ENCODE peak calls at places on chromosomes 6 and 20, in eight cellular contexts. Z is thoracic aorta, M is fibroblast of pulmonary artery, H is fibroblast of mammary gland, B is retinal pigment epithelial cell, F is foreskin fibroblast, L is ovary, V is AG10803. P is an unnamed sample.

GRCh38 chr20:50558483-50558925 is 48.3 kb downstream of the PTPN1 start:
- DNase-seq in Z (no peak), M (peak; percentile 81), H (peak; percentile 85), B (no peak), F (no peak), L (no peak), V (peak; percentile 63), P (no peak)

GRCh38 chr20:4966826-4967751 is 34.2 kb downstream of the SLC23A2 start:
- DNase-seq in Z (no peak), M (no peak), H (no peak), B (no peak), F (no peak), L (no peak), V (no peak), P (no peak)

GRCh38 chr20:56897318-56897962 is 268.3 kb downstream of the TFAP2C start:
- DNase-seq in Z (no peak), M (no peak), H (no peak), B (no peak), F (no peak), L (no peak), V (no peak), P (no peak)

GRCh38 chr20:38863024-38863851 is 57.7 kb downstream of the PPP1R16B start:
- DNase-seq in Z (no peak), M (no peak), H (no peak), B (no peak), F (no peak), L (no peak), V (no peak), P (peak; percentile 87)

GRCh38 chr20:7851031-7851490 is 89.2 kb downstream of the HAO1 start:
- DNase-seq in Z (no peak), M (no peak), H (peak; percentile 90), B (no peak), F (peak; percentile 68), L (no peak), V (peak; percentile 26), P (no peak)

GRCh38 chr20:25237610-25238318 is 10.1 kb upstream of the PYGB start:
- DNase-seq in Z (peak; percentile 81), M (peak; percentile 99), H (peak; percentile 100), B (peak; percentile 78), F (peak; percentile 99), L (no peak), V (peak; percentile 99), P (peak; percentile 18)

GRCh38 chr20:59835448-59836395 is 97.7 kb downstream of the SYCP2 start:
- DNase-seq in Z (no peak), M (peak; percentile 14), H (peak; percentile 54), B (no peak), F (peak; percentile 18), L (peak; percentile 53), V (peak; percentile 34), P (peak; percentile 26)

GRCh38 chr6:147772724-147773123 is 264.2 kb downstream of the SAMD5 start:
- DNase-seq in Z (no peak), M (no peak), H (no peak), B (no peak), F (no peak), L (no peak), V (no peak), P (no peak)

GRCh38 chr20:25738198-25738597 is 41.5 kb upstream of the ZNF337 start:
- DNase-seq in Z (no peak), M (peak; percentile 5), H (peak; percentile 31), B (no peak), F (peak; percentile 62), L (no peak), V (peak; percentile 40), P (no peak)

GRCh38 chr20:45779011-45779915 is 12.4 kb downstream of the WFDC3 start:
- DNase-seq in Z (peak; percentile 93), M (peak; percentile 97), H (peak; percentile 99), B (peak; percentile 94), F (peak; percentile 98), L (peak; percentile 88), V (peak; percentile 100), P (no peak)

GRCh38 chr6:18147160-18147559 is 7.7 kb downstream of the TPMT start:
- DNase-seq in Z (no peak), M (peak; percentile 48), H (peak; percentile 79), B (no peak), F (peak; percentile 39), L (no peak), V (peak; percentile 64), P (no peak)

GRCh38 chr6:160678744-160679401 is 14.8 kb upstream of the LPA start:
- DNase-seq in Z (no peak), M (no peak), H (no peak), B (no peak), F (no peak), L (no peak), V (no peak), P (no peak)

GRCh38 chr6:82182756-82183155 is 64.8 kb downstream of the IBTK start:
- DNase-seq in Z (no peak), M (peak; percentile 49), H (peak; percentile 64), B (no peak), F (no peak), L (no peak), V (peak; percentile 57), P (peak; percentile 9)

GRCh38 chr6:26576929-26577719 is 19.6 kb upstream of the ABT1 start:
- DNase-seq in Z (no peak), M (peak; percentile 80), H (peak; percentile 91), B (no peak), F (peak; percentile 74), L (peak; percentile 68), V (peak; percentile 71), P (peak; percentile 91)

GRCh38 chr6:144064402-144064830 is 31.0 kb downstream of the SF3B5 start:
- DNase-seq in Z (no peak), M (no peak), H (no peak), B (no peak), F (no peak), L (no peak), V (no peak), P (peak; percentile 67)

GRCh38 chr6:1477432-1478090 is 88.2 kb downstream of the FOXF2 start:
- DNase-seq in Z (no peak), M (peak; percentile 71), H (peak; percentile 86), B (peak; percentile 90), F (peak; percentile 91), L (no peak), V (peak; percentile 56), P (no peak)
- TF ChIP-seq CTCF in Z (no peak), M (peak; percentile 6), H (peak; percentile 17), B (peak; percentile 30), F (peak; percentile 15), L (no peak), V (no peak), P (no peak)

DNA sequence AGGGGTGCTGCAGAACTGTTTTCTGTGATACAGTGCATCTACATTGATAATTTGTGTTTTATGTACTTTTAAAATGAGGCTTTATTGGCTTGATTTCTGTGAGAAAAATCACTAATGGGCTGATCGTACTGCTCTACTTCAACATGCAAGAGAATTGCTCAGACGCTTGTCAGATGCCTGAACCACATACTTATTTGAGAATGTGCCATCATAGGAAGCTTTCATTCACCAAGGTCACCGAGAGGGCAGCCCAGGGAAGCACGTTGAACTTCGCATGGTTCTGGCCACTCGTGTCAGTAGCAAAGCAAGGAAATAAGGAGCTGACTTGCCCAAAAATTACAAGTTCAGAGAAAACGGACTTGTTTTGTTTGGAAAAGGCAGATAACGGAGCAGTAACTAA is 168.5 kb upstream of the AKAP12 start:
- DNase-seq in Z (peak; percentile 39), M (peak; percentile 88), H (peak; percentile 94), B (peak; percentile 73), F (peak; percentile 91), L (peak; percentile 72), V (peak; percentile 88), P (no peak)
- H3K4me3 ChIP-seq in Z (peak overlapping the region; percentile 64), M (peak overlapping the region; percentile 36), H (peak overlapping the region; percentile 14), B (no peak overlapping the region), F (no peak overlapping the region), L (peak overlapping the region; percentile 27), V (peak overlapping the region; percentile 20), P (no peak overlapping the region)

DNA sequence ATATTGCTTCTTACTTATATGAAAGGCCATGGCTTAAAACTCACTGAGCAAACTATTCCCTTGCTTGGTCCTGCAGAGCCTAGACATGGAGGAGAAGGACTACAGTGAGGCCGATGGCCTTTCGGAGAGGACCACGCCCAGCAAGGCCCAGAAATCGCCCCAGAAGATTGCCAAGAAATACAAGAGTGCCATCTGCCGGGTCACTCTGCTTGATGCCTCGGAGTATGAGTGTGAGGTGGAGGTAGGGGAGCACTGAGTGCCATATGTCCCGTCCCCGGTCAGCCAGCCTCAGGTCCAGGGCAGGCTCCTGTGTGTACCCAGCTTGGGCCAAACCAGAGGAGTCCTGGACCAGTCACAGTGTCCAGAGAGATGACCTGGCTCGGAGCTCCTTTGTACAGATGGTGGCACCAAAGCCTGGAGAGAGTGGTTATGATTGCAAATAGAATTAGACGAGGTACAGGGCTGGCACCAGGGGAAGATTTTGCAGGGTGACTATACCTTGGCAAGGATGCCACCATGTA is 21.0 kb downstream of the EPB41L1 start:
- DNase-seq in Z (no peak), M (no peak), H (no peak), B (no peak), F (no peak), L (no peak), V (no peak), P (peak; percentile 13)
- TF ChIP-seq CTCF in Z (no peak), M (no peak), H (no peak), B (no peak), F (no peak), L (no peak), V (no peak), P (peak; percentile 5)

GRCh38 chr6:159045826-159046225 is 1.0 kb upstream of the TAGAP start:
- DNase-seq in Z (no peak), M (no peak), H (no peak), B (no peak), F (no peak), L (no peak), V (no peak), P (no peak)

GRCh38 chr6:159042824-159043181 is 2.0 kb downstream of the TAGAP start:
- DNase-seq in Z (no peak), M (no peak), H (no peak), B (no peak), F (no peak), L (no peak), V (no peak), P (no peak)

GRCh38 chr6:159043236-159043635 is 1.6 kb downstream of the TAGAP start:
- DNase-seq in Z (no peak), M (no peak), H (no peak), B (no peak), F (no peak), L (no peak), V (no peak), P (no peak)

GRCh38 chr6:159043986-159044385 is 805 bp downstream of the TAGAP start:
- DNase-seq in Z (no peak), M (no peak), H (no peak), B (no peak), F (no peak), L (no peak), V (no peak), P (no peak)

DNA sequence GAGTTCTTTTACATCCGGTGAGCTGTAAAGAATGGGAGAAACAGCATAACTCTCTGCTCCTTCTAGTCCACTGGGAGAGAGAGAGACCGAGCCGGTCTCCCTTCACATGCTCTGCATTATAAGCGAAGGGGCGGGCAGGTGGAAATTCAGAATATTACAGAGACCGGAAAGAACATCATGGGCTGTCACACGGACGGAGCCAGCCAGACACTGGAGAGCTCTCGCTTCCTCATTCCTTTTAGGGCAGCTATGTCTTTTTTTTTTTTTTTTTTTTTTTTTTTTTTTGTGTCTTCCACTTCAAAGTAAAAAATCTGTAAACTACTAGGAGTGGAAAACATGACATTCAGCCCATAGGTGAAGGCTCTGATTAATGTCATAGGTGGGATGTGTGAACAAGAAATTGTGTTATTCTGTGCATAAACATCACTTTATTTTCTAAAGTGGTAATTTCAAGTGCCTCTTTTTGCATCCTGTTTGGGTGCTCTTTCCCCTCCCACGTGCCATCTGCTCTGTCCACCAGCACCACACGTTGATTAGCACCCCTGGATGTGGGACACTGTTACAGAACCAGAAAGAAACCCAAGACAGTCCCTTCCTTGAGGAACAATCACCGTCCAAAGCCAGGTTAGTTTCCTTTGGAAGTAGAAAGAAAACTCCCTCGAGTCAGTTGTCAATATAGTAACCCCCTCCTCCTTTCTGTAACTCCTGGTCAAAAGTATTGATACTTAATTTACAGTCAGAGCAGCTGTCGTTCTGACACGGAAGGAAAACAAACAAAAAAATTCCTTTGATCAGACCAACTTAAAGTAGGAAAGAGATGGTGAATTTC is at the start of gene TAGAP:
- DNase-seq in Z (no peak), M (no peak), H (no peak), B (no peak), F (peak; percentile 6), L (no peak), V (peak; percentile 28), P (peak; percentile 90)
- H3K4me3 ChIP-seq in Z (peak within 1 kb of the TSS; percentile 49), M (no peak within 1 kb of the TSS), H (no peak within 1 kb of the TSS), B (no peak within 1 kb of the TSS), F (no peak within 1 kb of the TSS), L (peak within 1 kb of the TSS; percentile 17), V (no peak within 1 kb of the TSS), P (peak within 1 kb of the TSS; percentile 62)

P was measured in GM12865.